ENCODE peak calls at places on chromosomes 13 and 19, in four cellular contexts. Y is A549, I is K562, J is HepG2. L is an unnamed sample.

GRCh38 chr19:50794074-50794777 is 4.0 kb downstream of the ACP4 start:
- DNase-seq in Y (peak), I (peak), J (no peak), L (no peak)

GRCh38 chr19:4803736-4804695 is 12.5 kb downstream of the FEM1A start:
- DNase-seq in Y (peak), I (peak), J (peak), L (peak)

GRCh38 chr19:43148233-43148632 is 38.1 kb downstream of the PSG5 start:
- DNase-seq in Y (no peak), I (no peak), J (no peak), L (no peak)

GRCh38 chr13:32059511-32059984 is 28.0 kb downstream of the FRY start:
- DNase-seq in Y (no peak), I (no peak), J (peak), L (no peak)

GRCh38 chr13:27406178-27406939 is 18.1 kb upstream of the GTF3A start:
- DNase-seq in Y (peak), I (peak), J (peak), L (no peak)

GRCh38 chr19:43524922-43525835 is 1.8 kb downstream of the ETHE1 start:
- DNase-seq in Y (peak), I (no peak), J (peak), L (peak)

GRCh38 chr19:449916-450315 is 10.9 kb downstream of the SHC2 start:
- DNase-seq in Y (no peak), I (no peak), J (no peak), L (no peak)

GRCh38 chr13:90197722-90198121 is 1149.8 kb upstream of the MIR17HG start:
- DNase-seq in Y (no peak), I (no peak), J (no peak), L (no peak)

GRCh38 chr19:50537769-50538230 is 24.1 kb upstream of the ASPDH start:
- DNase-seq in Y (peak), I (peak), J (peak), L (peak)

GRCh38 chr19:3463959-3464796 is 16.1 kb downstream of the SMIM24 start:
- DNase-seq in Y (no peak), I (peak), J (no peak), L (no peak)

GRCh38 chr19:32330149-32330548 is 15.3 kb upstream of the ZNF507 start:
- DNase-seq in Y (no peak), I (no peak), J (no peak), L (no peak)

GRCh38 chr13:75151081-75151643 is 330.8 kb downstream of the TBC1D4 start:
- DNase-seq in Y (no peak), I (no peak), J (no peak), L (no peak)

GRCh38 chr19:8639821-8640401 is 9.5 kb downstream of the NFILZ start:
- DNase-seq in Y (no peak), I (peak), J (no peak), L (no peak)

GRCh38 chr19:18282021-18282787 is 782 bp upstream of the JUND start:
- DNase-seq in Y (no peak), I (no peak), J (peak), L (no peak)

GRCh38 chr19:4052993-4053422 is 13.7 kb downstream of the ZBTB7A start:
- DNase-seq in Y (no peak), I (no peak), J (peak), L (no peak)

GRCh38 chr19:35612224-35612558 is 344 bp upstream of the HAUS5 start:
- DNase-seq in Y (no peak), I (no peak), J (no peak), L (no peak)

GRCh38 chr19:54281008-54281728 is at the start of gene LILRB2:
- DNase-seq in Y (no peak), I (no peak), J (no peak), L (no peak)

GRCh38 chr19:33459691-33460090 is 61.9 kb downstream of the PEPD start:
- DNase-seq in Y (no peak), I (no peak), J (no peak), L (no peak)

GRCh38 chr13:62122434-62122833 is 706.8 kb upstream of the PCDH20 start:
- DNase-seq in Y (no peak), I (no peak), J (no peak), L (no peak)

GRCh38 chr19:33399081-33399744 is 25.7 kb downstream of the CEBPG start:
- DNase-seq in Y (no peak), I (no peak), J (no peak), L (peak)

GRCh38 chr13:46739447-46740125 is 57.4 kb downstream of the ESD start:
- DNase-seq in Y (no peak), I (no peak), J (no peak), L (no peak)

GRCh38 chr19:23343434-23344010 is 51.7 kb downstream of the ZNF91 start:
- DNase-seq in Y (no peak), I (no peak), J (no peak), L (no peak)

GRCh38 chr13:36880961-36881360 is 39.1 kb downstream of the SMAD9 start:
- DNase-seq in Y (no peak), I (no peak), J (no peak), L (no peak)

GRCh38 chr13:112657850-112658445 is 31.9 kb upstream of the ATP11A start:
- DNase-seq in Y (no peak), I (no peak), J (no peak), L (no peak)

GRCh38 chr13:93535256-93535655 is 308.6 kb downstream of the GPC6 start:
- DNase-seq in Y (no peak), I (no peak), J (peak), L (no peak)

GRCh38 chr19:41409288-41409687 is 11.7 kb downstream of the BCKDHA start:
- DNase-seq in Y (peak), I (no peak), J (peak), L (no peak)

GRCh38 chr19:42850981-42851717 is 28.4 kb downstream of the PSG1 start:
- DNase-seq in Y (peak), I (no peak), J (peak), L (no peak)

GRCh38 chr13:29704648-29705047 is 109.2 kb upstream of the SLC7A1 start:
- DNase-seq in Y (no peak), I (no peak), J (no peak), L (no peak)

DNA sequence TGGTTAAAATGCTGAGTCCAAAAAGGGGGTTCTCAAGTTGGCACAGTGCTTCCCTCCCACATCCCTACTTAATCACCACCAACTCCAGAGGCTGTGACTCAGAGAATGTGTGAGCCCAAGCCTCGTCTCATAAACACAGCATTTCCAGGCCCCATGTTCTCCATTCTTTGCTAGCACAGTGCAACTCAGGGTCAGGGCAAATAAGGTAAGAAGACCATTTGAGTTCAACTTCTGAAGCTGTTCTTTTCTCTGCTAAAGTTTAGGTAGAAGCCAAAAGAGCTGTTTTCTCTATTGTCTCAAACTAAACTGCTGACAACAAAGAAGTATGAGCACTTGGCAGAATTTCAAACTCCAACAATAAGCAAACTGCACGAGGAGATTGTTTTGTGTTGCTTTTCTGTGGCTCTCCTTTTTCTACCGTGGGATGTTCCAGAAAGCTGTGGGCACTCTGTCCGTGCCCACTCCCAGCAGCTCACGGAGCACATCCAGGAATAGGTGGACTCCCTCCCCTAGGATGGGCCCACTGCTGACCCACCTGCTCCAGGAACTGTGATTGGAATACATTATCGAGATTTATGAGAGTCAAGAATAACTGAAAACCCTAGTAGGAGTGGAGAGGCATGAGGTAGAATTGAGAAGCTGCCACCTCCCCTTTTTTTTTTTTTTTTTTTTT is 494.3 kb downstream of the COG6 start:
- DNase-seq in Y (peak), I (no peak), J (no peak), L (no peak)
- TF ChIP-seq NR3C1 in Y (no peak), I (no peak), J (no peak), L (no peak)

DNA sequence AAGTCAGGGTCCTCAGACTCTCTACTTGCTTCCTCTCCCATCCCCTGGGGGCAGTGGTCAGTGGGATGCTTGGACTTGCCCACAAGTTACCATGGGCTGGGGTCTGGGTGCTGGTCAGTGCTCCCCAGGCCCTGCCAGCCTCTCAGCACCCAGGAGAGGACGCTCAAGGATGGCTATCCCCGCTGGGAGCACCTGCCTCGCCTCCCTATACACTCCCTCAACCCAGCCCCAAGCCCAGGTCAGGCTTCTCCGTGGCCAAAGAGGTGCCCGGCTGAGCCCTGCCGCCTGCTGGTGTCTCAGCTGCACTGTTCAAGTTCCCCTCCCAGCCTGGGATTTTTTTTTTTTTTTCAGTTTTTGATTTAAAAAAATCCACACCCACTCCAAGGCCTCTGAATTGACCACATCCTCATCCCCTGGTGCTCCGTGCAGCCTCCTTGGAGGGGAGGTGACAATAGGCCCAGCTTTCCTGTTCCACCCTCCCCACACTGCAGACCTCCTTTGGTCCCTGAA is 10.8 kb downstream of the F2RL3 start:
- DNase-seq in Y (peak), I (peak), J (peak), L (peak)
- TF ChIP-seq NR3C1 in Y (no peak), I (no peak), J (no peak), L (no peak)

GRCh38 chr13:109394311-109394988 is 391.9 kb downstream of the IRS2 start:
- DNase-seq in Y (no peak), I (no peak), J (no peak), L (no peak)
- TF ChIP-seq NR3C1 in Y (no peak), I (no peak), J (no peak), L (no peak)

GRCh38 chr13:77028202-77028601 is 1.2 kb upstream of the FBXL3 start:
- DNase-seq in Y (no peak), I (no peak), J (no peak), L (no peak)
- TF ChIP-seq NR3C1 in Y (no peak), I (no peak), J (no peak), L (no peak)

GRCh38 chr19:9791552-9792181 is 23.1 kb upstream of the ZNF846 start:
- DNase-seq in Y (peak), I (peak), J (peak), L (peak)
- TF ChIP-seq NR3C1 in Y (no peak), I (no peak), J (no peak), L (no peak)

DNA sequence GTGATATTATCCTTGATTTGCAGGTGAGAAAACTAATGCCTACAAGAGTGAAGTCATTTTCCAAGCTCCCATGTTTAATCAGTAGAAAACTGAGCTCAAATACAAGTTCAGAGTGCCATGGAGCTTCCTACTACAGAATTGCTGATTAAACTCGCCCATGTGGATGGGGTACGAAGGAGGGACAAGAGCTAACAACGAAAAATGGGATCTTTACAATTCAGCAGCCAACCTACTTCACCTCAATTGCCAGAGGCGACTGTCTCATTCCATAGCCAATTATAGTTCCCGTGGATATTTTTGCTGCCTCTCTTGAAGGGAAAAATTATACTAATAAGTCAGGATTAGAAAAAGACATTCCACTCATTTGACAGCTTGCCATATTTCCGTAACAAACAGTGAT is 1155.1 kb downstream of the OLFM4 start:
- DNase-seq in Y (no peak), I (no peak), J (no peak), L (no peak)
- TF ChIP-seq NR3C1 in Y (no peak), I (no peak), J (no peak), L (no peak)

DNA sequence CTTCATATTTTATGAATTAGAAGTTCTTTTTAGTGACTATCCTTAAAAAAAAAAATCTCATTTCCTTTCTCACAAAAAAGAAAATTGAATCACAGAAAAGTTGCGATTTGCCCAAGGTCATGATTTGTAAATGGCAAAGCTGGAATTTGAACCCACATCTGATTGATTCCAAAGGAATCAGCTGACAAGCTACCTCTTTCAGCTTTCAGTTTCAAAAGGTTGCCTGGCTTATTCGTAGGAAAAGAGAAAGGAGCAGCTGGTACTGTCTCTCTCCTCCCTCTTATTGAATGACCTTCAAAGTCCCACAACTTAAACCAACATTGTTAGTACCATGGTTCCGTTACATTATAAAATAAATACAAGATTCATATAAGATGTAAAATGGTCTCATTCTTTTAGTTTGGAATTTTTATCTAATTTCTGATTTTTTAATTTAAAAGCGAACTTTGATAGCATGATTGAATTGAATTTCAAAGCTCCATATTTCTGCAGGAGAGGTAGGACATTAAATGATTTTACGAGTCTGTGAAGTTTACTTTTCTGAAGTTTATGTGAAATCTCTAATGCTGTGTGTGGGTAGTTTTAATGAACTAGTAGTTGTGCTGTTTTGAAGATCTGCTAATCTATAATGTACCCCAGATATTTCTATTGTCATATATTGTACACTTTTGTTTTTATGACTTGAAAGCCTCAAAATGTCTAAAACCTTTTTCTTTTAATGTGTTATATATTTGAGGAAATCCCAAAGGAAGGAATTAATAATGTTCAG is 18.5 kb upstream of the KCTD4 start:
- DNase-seq in Y (no peak), I (no peak), J (peak), L (no peak)
- TF ChIP-seq NR3C1 in Y (no peak), I (no peak), J (no peak), L (no peak)

DNA sequence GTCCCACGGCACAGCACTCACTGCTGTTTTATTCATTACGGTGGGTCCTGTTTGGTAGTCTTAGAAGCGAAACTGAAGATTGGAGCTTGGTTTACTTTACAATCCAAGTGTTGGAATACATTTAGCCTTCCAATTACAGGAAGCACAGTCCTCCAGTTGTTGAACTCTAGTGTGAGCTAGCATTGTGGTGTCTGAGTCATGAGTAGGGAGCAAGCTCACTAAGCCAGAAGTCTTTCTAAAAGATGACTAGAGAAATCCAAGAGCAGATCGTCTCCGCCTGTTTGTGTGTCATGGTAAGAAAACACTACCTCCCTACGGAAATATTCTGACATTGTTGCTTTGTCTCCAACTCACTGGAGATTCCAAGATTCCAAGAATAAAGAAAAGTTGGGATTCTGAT is 10.1 kb upstream of the SHISA2 start:
- DNase-seq in Y (no peak), I (no peak), J (no peak), L (no peak)
- TF ChIP-seq NR3C1 in Y (no peak), I (no peak), J (no peak), L (no peak)

DNA sequence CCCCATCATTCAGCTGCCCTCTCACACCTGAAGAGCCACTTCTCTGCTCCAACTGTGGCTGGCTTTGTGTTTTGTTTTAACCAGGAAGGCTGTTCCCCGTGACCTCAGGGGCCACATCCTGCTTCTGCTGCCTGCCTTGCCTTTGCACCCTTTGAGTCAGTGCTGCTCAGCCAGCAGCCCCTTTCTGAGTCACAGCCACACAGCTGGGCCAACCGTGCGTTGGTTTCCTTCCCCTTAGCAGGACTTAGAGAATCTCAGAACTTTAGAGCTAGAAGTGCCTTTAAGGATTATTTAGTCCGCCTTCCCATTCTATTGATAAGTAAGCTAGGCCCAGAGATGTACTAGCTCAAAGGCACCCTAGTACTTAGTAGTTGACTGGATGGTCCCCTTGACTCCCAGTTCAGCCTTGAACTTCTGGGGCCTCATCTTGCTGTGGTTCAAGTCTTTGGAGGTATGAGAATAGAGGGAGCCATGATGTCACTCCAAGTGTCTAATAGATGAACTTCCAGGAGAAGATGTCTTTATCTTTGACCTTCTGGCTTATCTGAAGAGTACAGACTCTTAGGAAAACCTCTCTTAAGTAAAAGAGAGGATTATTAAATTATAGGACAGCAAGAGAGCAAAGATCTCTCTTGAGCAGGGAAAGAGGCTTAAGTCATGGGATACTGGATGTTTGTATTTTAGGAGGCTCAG is 8.0 kb downstream of the RGCC start:
- DNase-seq in Y (no peak), I (no peak), J (no peak), L (no peak)
- TF ChIP-seq NR3C1 in Y (no peak), I (no peak), J (no peak), L (no peak)